ENCODE peak calls at places on chromosomes 13 and 19, in five cellular contexts. Y is astrocyte of the cerebellum, N is RPMI7951, J is fibroblast of lung, A is amniotic stem cell. R is an unnamed sample.

GRCh38 chr13:110347535-110348308 is 40.6 kb downstream of the COL4A2 start:
- DNase-seq in N (peak), A (peak), J (peak), Y (no peak), R (peak)

GRCh38 chr19:42286349-42287016 is 15.4 kb upstream of the PRR19 start:
- DNase-seq in A (no peak), J (peak), Y (no peak), N (no peak), R (no peak)

GRCh38 chr19:7460562-7460966 is 28.3 kb downstream of the PEX11G start:
- DNase-seq in N (no peak), J (no peak), Y (peak), A (no peak), R (no peak)

GRCh38 chr19:35060160-35060855 is 18.8 kb downstream of the HPN start:
- DNase-seq in Y (no peak), J (no peak), A (no peak), N (no peak), R (no peak)

GRCh38 chr19:45323671-45324081 is 1.0 kb upstream of the CKM start:
- DNase-seq in Y (no peak), J (no peak), A (no peak), N (no peak), R (no peak)

GRCh38 chr19:58558066-58558622 is at the start of gene UBE2M:
- DNase-seq in J (no peak), Y (no peak), A (no peak), N (no peak), R (no peak)

GRCh38 chr13:44068737-44069136 is 189.0 kb downstream of the LACC1 start:
- DNase-seq in Y (peak), J (peak), N (peak), A (peak), R (no peak)

GRCh38 chr13:26343816-26344215 is 89.9 kb downstream of the CDK8 start:
- DNase-seq in N (no peak), J (no peak), Y (no peak), A (no peak), R (no peak)

GRCh38 chr19:48175578-48175977 is 5.1 kb downstream of the ZSWIM9 start:
- DNase-seq in Y (no peak), N (no peak), A (no peak), J (no peak), R (no peak)

GRCh38 chr19:23420824-23421223 is 25.6 kb upstream of the ZNF91 start:
- DNase-seq in Y (no peak), A (no peak), J (no peak), N (peak), R (no peak)

GRCh38 chr13:80074143-80074752 is 266.7 kb downstream of the SPRY2 start:
- DNase-seq in Y (no peak), A (no peak), J (no peak), N (no peak), R (no peak)

GRCh38 chr13:32135655-32136054 is 104.1 kb downstream of the FRY start:
- DNase-seq in Y (no peak), N (peak), A (no peak), J (peak), R (no peak)

GRCh38 chr13:36920612-36921185 is 661 bp upstream of the SMAD9 start:
- DNase-seq in N (no peak), J (no peak), Y (no peak), A (no peak), R (no peak)

GRCh38 chr19:2529473-2529918 is 53.6 kb downstream of the GADD45B start:
- DNase-seq in Y (no peak), A (peak), N (peak), J (peak), R (no peak)

GRCh38 chr19:3612901-3613741 is 6.4 kb upstream of the TBXA2R start:
- DNase-seq in A (no peak), N (no peak), Y (no peak), J (peak), R (no peak)

GRCh38 chr13:21671793-21672680 is 1.2 kb downstream of the FGF9 start:
- DNase-seq in Y (no peak), A (no peak), N (no peak), J (no peak), R (no peak)

GRCh38 chr19:4343056-4343844 is at the start of gene MPND:
- DNase-seq in Y (peak), A (peak), N (peak), J (peak), R (no peak)

GRCh38 chr19:5587661-5588060 is 19.9 kb upstream of the TINCR start:
- DNase-seq in J (no peak), N (no peak), Y (no peak), A (no peak), R (no peak)

GRCh38 chr13:111167290-111167689 is 52.2 kb downstream of the ARHGEF7 start:
- DNase-seq in J (no peak), Y (no peak), A (no peak), N (no peak), R (no peak)

GRCh38 chr13:62375653-62376052 is 960.0 kb upstream of the PCDH20 start:
- DNase-seq in Y (no peak), A (no peak), N (no peak), J (no peak), R (no peak)

GRCh38 chr19:19571387-19571786 is 33.3 kb downstream of the CILP2 start:
- DNase-seq in N (no peak), Y (no peak), A (no peak), J (no peak), R (no peak)

GRCh38 chr13:23292596-23292995 is 111.8 kb downstream of the SGCG start:
- DNase-seq in Y (no peak), A (no peak), J (no peak), N (no peak), R (no peak)

GRCh38 chr19:53898680-53899341 is 10.3 kb upstream of the CACNG7 start:
- DNase-seq in J (no peak), N (no peak), Y (no peak), A (no peak), R (no peak)

GRCh38 chr13:99386911-99387788 is 80.0 kb upstream of the GPR183 start:
- DNase-seq in Y (no peak), J (no peak), A (no peak), N (peak), R (peak)

GRCh38 chr13:77749481-77749880 is 52.0 kb downstream of the SLAIN1 start:
- DNase-seq in J (no peak), A (no peak), N (no peak), Y (no peak), R (no peak)

R was measured in 8988T.